ENCODE peak calls at places on chromosomes 4 and X, in seven cellular contexts. One of them, this sample, is unnamed. For H3K27me3, the result is how much of the 10 kb centered on the place peaks cover.

GRCh38 chrX:37485429-37485828 is 86.0 kb upstream of the LANCL3 start:
- DNase-seq in heart left ventricle: no peak
- DNase-seq in CD8-positive, alpha-beta T cell: no peak
- DNase-seq in body of pancreas: peak
- DNase-seq in lung: no peak
- DNase-seq in left lung: no peak
- DNase-seq in adrenal gland: peak
- DNase-seq in this sample: no peak

GRCh38 chr4:158139086-158139485 is 33.7 kb downstream of the GASK1B start:
- DNase-seq in lung: no peak
- DNase-seq in adrenal gland: no peak
- DNase-seq in body of pancreas: no peak
- DNase-seq in left lung: no peak
- DNase-seq in CD8-positive, alpha-beta T cell: no peak
- DNase-seq in heart left ventricle: no peak
- DNase-seq in this sample: no peak

GRCh38 chrX:10173331-10173900 is 16.6 kb downstream of the CLCN4 start:
- DNase-seq in body of pancreas: peak
- DNase-seq in lung: no peak
- DNase-seq in heart left ventricle: peak
- DNase-seq in left lung: peak
- DNase-seq in CD8-positive, alpha-beta T cell: no peak
- DNase-seq in adrenal gland: peak
- DNase-seq in this sample: peak

GRCh38 chr4:1345905-1346780 is 865 bp upstream of the UVSSA start:
- DNase-seq in lung: peak
- DNase-seq in left lung: no peak
- DNase-seq in CD8-positive, alpha-beta T cell: peak
- DNase-seq in body of pancreas: peak
- DNase-seq in adrenal gland: peak
- DNase-seq in heart left ventricle: peak
- DNase-seq in this sample: no peak

GRCh38 chr4:30753316-30753715 is 33.1 kb downstream of the PCDH7 start:
- DNase-seq in left lung: no peak
- DNase-seq in CD8-positive, alpha-beta T cell: no peak
- DNase-seq in body of pancreas: no peak
- DNase-seq in adrenal gland: no peak
- DNase-seq in heart left ventricle: no peak
- DNase-seq in lung: no peak
- DNase-seq in this sample: no peak

GRCh38 chr4:149223659-149224058 is 592.0 kb downstream of the IQCM start:
- DNase-seq in body of pancreas: no peak
- DNase-seq in CD8-positive, alpha-beta T cell: no peak
- DNase-seq in adrenal gland: no peak
- DNase-seq in left lung: no peak
- DNase-seq in lung: no peak
- DNase-seq in heart left ventricle: no peak
- DNase-seq in this sample: no peak

GRCh38 chr4:188110741-188111458 is 1.5 kb upstream of the TRIML2 start:
- DNase-seq in CD8-positive, alpha-beta T cell: no peak
- DNase-seq in adrenal gland: no peak
- DNase-seq in body of pancreas: no peak
- DNase-seq in lung: no peak
- DNase-seq in left lung: no peak
- DNase-seq in heart left ventricle: no peak
- DNase-seq in this sample: no peak

GRCh38 chrX:112630187-112630586 is 49.6 kb downstream of the LHFPL1 start:
- DNase-seq in lung: no peak
- DNase-seq in heart left ventricle: no peak
- DNase-seq in adrenal gland: no peak
- DNase-seq in body of pancreas: no peak
- DNase-seq in left lung: no peak
- DNase-seq in CD8-positive, alpha-beta T cell: no peak
- DNase-seq in this sample: no peak

GRCh38 chrX:64427787-64428186 is 32.5 kb upstream of the MTMR8 start:
- DNase-seq in heart left ventricle: no peak
- DNase-seq in body of pancreas: no peak
- DNase-seq in CD8-positive, alpha-beta T cell: no peak
- DNase-seq in left lung: no peak
- DNase-seq in adrenal gland: no peak
- DNase-seq in lung: no peak
- DNase-seq in this sample: no peak

GRCh38 chr4:82431026-82431745 is 796 bp downstream of the ENOPH1 start:
- DNase-seq in body of pancreas: peak
- DNase-seq in adrenal gland: no peak
- DNase-seq in left lung: peak
- DNase-seq in heart left ventricle: peak
- DNase-seq in CD8-positive, alpha-beta T cell: peak
- DNase-seq in lung: peak
- DNase-seq in this sample: peak

GRCh38 chr4:139740531-139741041 is 75.0 kb downstream of the MGST2 start:
- DNase-seq in CD8-positive, alpha-beta T cell: no peak
- DNase-seq in lung: peak
- DNase-seq in body of pancreas: peak
- DNase-seq in left lung: peak
- DNase-seq in adrenal gland: peak
- DNase-seq in heart left ventricle: peak
- DNase-seq in this sample: no peak

GRCh38 chrX:20432746-20433374 is 166.2 kb upstream of the RPS6KA3 start:
- DNase-seq in lung: no peak
- DNase-seq in heart left ventricle: no peak
- DNase-seq in left lung: no peak
- DNase-seq in CD8-positive, alpha-beta T cell: no peak
- DNase-seq in body of pancreas: no peak
- DNase-seq in adrenal gland: no peak
- DNase-seq in this sample: no peak

GRCh38 chr4:169307581-169307980 is 36.8 kb upstream of the SH3RF1 start:
- DNase-seq in heart left ventricle: no peak
- DNase-seq in adrenal gland: no peak
- DNase-seq in body of pancreas: no peak
- DNase-seq in lung: no peak
- DNase-seq in left lung: no peak
- DNase-seq in CD8-positive, alpha-beta T cell: no peak
- DNase-seq in this sample: no peak

GRCh38 chrX:16528620-16529019 is 121.3 kb upstream of the S100G start:
- DNase-seq in adrenal gland: no peak
- DNase-seq in heart left ventricle: no peak
- DNase-seq in left lung: no peak
- DNase-seq in body of pancreas: no peak
- DNase-seq in CD8-positive, alpha-beta T cell: peak
- DNase-seq in lung: no peak
- DNase-seq in this sample: no peak

GRCh38 chr4:76898385-76898692 is 395 bp upstream of the SOWAHB start:
- DNase-seq in heart left ventricle: no peak
- DNase-seq in left lung: no peak
- DNase-seq in lung: no peak
- DNase-seq in CD8-positive, alpha-beta T cell: no peak
- DNase-seq in adrenal gland: no peak
- DNase-seq in body of pancreas: no peak
- DNase-seq in this sample: no peak

GRCh38 chr4:87251104-87251503 is 30.7 kb upstream of the KLHL8 start:
- DNase-seq in lung: no peak
- DNase-seq in left lung: no peak
- DNase-seq in heart left ventricle: peak
- DNase-seq in CD8-positive, alpha-beta T cell: no peak
- DNase-seq in body of pancreas: no peak
- DNase-seq in adrenal gland: no peak
- DNase-seq in this sample: no peak

GRCh38 chr4:126895988-126896570 is 736.7 kb upstream of the INTU start:
- DNase-seq in adrenal gland: no peak
- DNase-seq in left lung: no peak
- DNase-seq in body of pancreas: no peak
- DNase-seq in CD8-positive, alpha-beta T cell: no peak
- DNase-seq in lung: no peak
- DNase-seq in heart left ventricle: no peak
- DNase-seq in this sample: no peak

GRCh38 chrX:7147431-7147977 is at the start of gene STS:
- DNase-seq in CD8-positive, alpha-beta T cell: peak
- DNase-seq in body of pancreas: peak
- DNase-seq in heart left ventricle: peak
- DNase-seq in lung: peak
- DNase-seq in left lung: peak
- DNase-seq in adrenal gland: peak
- DNase-seq in this sample: no peak

GRCh38 chr4:110344165-110344564 is 131.8 kb upstream of the ENPEP start:
- DNase-seq in CD8-positive, alpha-beta T cell: no peak
- DNase-seq in heart left ventricle: no peak
- DNase-seq in lung: no peak
- DNase-seq in body of pancreas: no peak
- DNase-seq in adrenal gland: no peak
- DNase-seq in left lung: no peak
- DNase-seq in this sample: no peak

GRCh38 chr4:52051213-52051614 is at the start of gene SPATA18:
- DNase-seq in CD8-positive, alpha-beta T cell: no peak
- DNase-seq in body of pancreas: no peak
- DNase-seq in lung: no peak
- DNase-seq in adrenal gland: peak
- DNase-seq in left lung: peak
- DNase-seq in heart left ventricle: peak
- DNase-seq in this sample: no peak

GRCh38 chr4:921830-922331 is 10.2 kb downstream of the GAK start:
- DNase-seq in body of pancreas: no peak
- DNase-seq in lung: no peak
- DNase-seq in CD8-positive, alpha-beta T cell: no peak
- DNase-seq in adrenal gland: no peak
- DNase-seq in heart left ventricle: no peak
- DNase-seq in left lung: no peak
- DNase-seq in this sample: no peak

GRCh38 chrX:100830547-100830946 is 10.4 kb downstream of the CSTF2 start:
- DNase-seq in heart left ventricle: no peak
- DNase-seq in CD8-positive, alpha-beta T cell: no peak
- DNase-seq in body of pancreas: no peak
- DNase-seq in adrenal gland: no peak
- DNase-seq in left lung: no peak
- DNase-seq in lung: no peak
- DNase-seq in this sample: no peak

GRCh38 chrX:40005290-40006011 is 92.3 kb downstream of the BCOR start:
- DNase-seq in lung: no peak
- DNase-seq in left lung: no peak
- DNase-seq in adrenal gland: no peak
- DNase-seq in heart left ventricle: no peak
- DNase-seq in CD8-positive, alpha-beta T cell: peak
- DNase-seq in body of pancreas: no peak
- DNase-seq in this sample: no peak

GRCh38 chr4:68460085-68460484 is 12.8 kb downstream of the TMPRSS11E start:
- DNase-seq in body of pancreas: no peak
- DNase-seq in left lung: no peak
- DNase-seq in adrenal gland: no peak
- DNase-seq in lung: no peak
- DNase-seq in heart left ventricle: no peak
- DNase-seq in CD8-positive, alpha-beta T cell: no peak
- DNase-seq in this sample: no peak

GRCh38 chr4:150949342-150949741 is 65.7 kb downstream of the LRBA start:
- DNase-seq in lung: no peak
- DNase-seq in left lung: no peak
- DNase-seq in adrenal gland: no peak
- DNase-seq in CD8-positive, alpha-beta T cell: no peak
- DNase-seq in heart left ventricle: no peak
- DNase-seq in body of pancreas: no peak
- DNase-seq in this sample: no peak

GRCh38 chr4:73224886-73225285 is 33.7 kb downstream of the ANKRD17 start:
- DNase-seq in lung: no peak
- DNase-seq in left lung: no peak
- DNase-seq in body of pancreas: no peak
- DNase-seq in heart left ventricle: no peak
- DNase-seq in CD8-positive, alpha-beta T cell: no peak
- DNase-seq in adrenal gland: no peak
- DNase-seq in this sample: no peak

GRCh38 chr4:113350576-113350975 is 301.1 kb downstream of the ANK2 start:
- DNase-seq in body of pancreas: no peak
- DNase-seq in CD8-positive, alpha-beta T cell: no peak
- DNase-seq in left lung: no peak
- DNase-seq in lung: no peak
- DNase-seq in heart left ventricle: no peak
- DNase-seq in adrenal gland: no peak
- DNase-seq in this sample: no peak

GRCh38 chr4:26862381-26862915 is 1.8 kb downstream of the STIM2 start:
- DNase-seq in left lung: no peak
- DNase-seq in adrenal gland: no peak
- DNase-seq in heart left ventricle: no peak
- DNase-seq in body of pancreas: no peak
- DNase-seq in lung: no peak
- DNase-seq in CD8-positive, alpha-beta T cell: no peak
- DNase-seq in this sample: no peak
- H3K27ac ChIP-seq in left lung: peak
- H3K27ac ChIP-seq in adrenal gland: no peak
- H3K27ac ChIP-seq in heart left ventricle: no peak
- H3K27ac ChIP-seq in body of pancreas: peak
- H3K27ac ChIP-seq in lung: no peak
- H3K27ac ChIP-seq in CD8-positive, alpha-beta T cell: peak
- H3K27ac ChIP-seq in this sample: no peak

DNA sequence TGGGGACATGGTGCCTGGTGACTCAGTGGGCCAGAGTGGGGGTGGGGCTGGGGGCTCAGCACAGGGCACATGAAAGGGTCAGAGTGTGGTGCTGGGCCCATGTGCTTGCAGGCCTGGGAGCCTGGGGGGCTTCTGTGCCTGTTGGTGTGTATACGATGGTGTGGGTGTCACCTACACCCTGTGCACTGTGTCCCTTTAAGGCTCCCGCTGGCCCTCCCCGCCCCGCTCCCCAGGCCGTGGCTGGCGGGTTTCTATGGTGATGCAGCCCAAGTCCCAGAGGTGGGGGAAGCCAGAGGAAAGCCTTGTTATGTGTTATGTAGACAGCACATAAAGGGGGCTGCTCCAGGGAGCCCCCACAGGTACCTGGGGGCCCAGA is 5.5 kb downstream of the L1CAM start:
- DNase-seq in lung: no peak
- DNase-seq in CD8-positive, alpha-beta T cell: no peak
- DNase-seq in adrenal gland: no peak
- DNase-seq in heart left ventricle: no peak
- DNase-seq in body of pancreas: no peak
- DNase-seq in left lung: no peak
- DNase-seq in this sample: no peak
- H3K27me3 ChIP-seq in lung: under half
- H3K27me3 ChIP-seq in CD8-positive, alpha-beta T cell: under half
- H3K27me3 ChIP-seq in adrenal gland: half or more
- H3K27me3 ChIP-seq in heart left ventricle: under half
- H3K27me3 ChIP-seq in body of pancreas: under half
- H3K27me3 ChIP-seq in left lung: half or more
- H3K27me3 ChIP-seq in this sample: under half

GRCh38 chrX:48698306-48698705 is 1.8 kb downstream of the SUV39H1 start:
- DNase-seq in adrenal gland: no peak
- DNase-seq in heart left ventricle: no peak
- DNase-seq in left lung: no peak
- DNase-seq in lung: no peak
- DNase-seq in CD8-positive, alpha-beta T cell: no peak
- DNase-seq in body of pancreas: no peak
- DNase-seq in this sample: no peak
- H3K4me3 ChIP-seq in adrenal gland: no peak
- H3K4me3 ChIP-seq in heart left ventricle: no peak
- H3K4me3 ChIP-seq in left lung: no peak
- H3K4me3 ChIP-seq in lung: no peak
- H3K4me3 ChIP-seq in CD8-positive, alpha-beta T cell: no peak
- H3K4me3 ChIP-seq in body of pancreas: no peak
- H3K4me3 ChIP-seq in this sample: no peak

DNA sequence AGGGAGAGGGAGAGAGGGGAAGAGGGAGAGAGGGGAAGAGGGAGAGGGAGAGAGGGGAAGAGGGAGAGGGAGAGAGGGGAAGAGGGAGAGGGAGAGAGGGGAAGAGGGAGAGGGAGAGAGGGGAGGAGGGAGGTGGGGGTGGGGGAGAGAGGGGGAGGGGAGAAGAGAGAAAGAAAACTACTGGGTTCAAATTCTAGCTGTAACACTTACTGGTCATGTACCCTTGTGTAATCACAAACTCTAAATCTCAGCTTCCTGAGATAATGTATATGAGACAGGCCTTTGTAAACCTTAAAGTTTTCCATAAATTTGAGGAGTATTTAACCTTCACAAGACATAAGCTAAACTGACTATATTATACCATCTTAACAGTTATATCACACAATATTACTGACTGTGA is 109.1 kb downstream of the FGF16 start:
- DNase-seq in body of pancreas: no peak
- DNase-seq in adrenal gland: no peak
- DNase-seq in CD8-positive, alpha-beta T cell: no peak
- DNase-seq in heart left ventricle: no peak
- DNase-seq in left lung: no peak
- DNase-seq in lung: no peak
- DNase-seq in this sample: no peak
- H3K27ac ChIP-seq in body of pancreas: no peak
- H3K27ac ChIP-seq in adrenal gland: no peak
- H3K27ac ChIP-seq in CD8-positive, alpha-beta T cell: no peak
- H3K27ac ChIP-seq in heart left ventricle: no peak
- H3K27ac ChIP-seq in left lung: no peak
- H3K27ac ChIP-seq in lung: no peak
- H3K27ac ChIP-seq in this sample: no peak